ENCODE peak calls at places on chromosomes 7 and 10, in seven cellular contexts. One of them, this sample, is unnamed.
A peak's percentile ranks its signal among the peaks of the same experiment; 100 is the strongest.

GRCh38 chr7:70142247-70142932 is 544.1 kb downstream of the AUTS2 start:
- DNase-seq in AG09309: no peak
- DNase-seq in CD8-positive, alpha-beta T cell: no peak
- DNase-seq in Panc1: no peak
- DNase-seq in fibroblast of mammary gland: no peak
- DNase-seq in testis: no peak
- DNase-seq in mammary epithelial cell: no peak
- DNase-seq in this sample: no peak

GRCh38 chr7:55552320-55553086 is 19.8 kb downstream of the VOPP1 start:
- DNase-seq in AG09309: no peak
- DNase-seq in CD8-positive, alpha-beta T cell: no peak
- DNase-seq in Panc1: no peak
- DNase-seq in fibroblast of mammary gland: peak; percentile 75
- DNase-seq in testis: no peak
- DNase-seq in mammary epithelial cell: no peak
- DNase-seq in this sample: no peak

GRCh38 chr7:39248041-39248692 is 270.5 kb downstream of the POU6F2 start:
- DNase-seq in AG09309: no peak
- DNase-seq in CD8-positive, alpha-beta T cell: no peak
- DNase-seq in Panc1: no peak
- DNase-seq in fibroblast of mammary gland: no peak
- DNase-seq in testis: no peak
- DNase-seq in mammary epithelial cell: no peak
- DNase-seq in this sample: no peak

GRCh38 chr7:94431203-94431602 is 36.5 kb downstream of the COL1A2 start:
- DNase-seq in AG09309: no peak
- DNase-seq in CD8-positive, alpha-beta T cell: no peak
- DNase-seq in Panc1: no peak
- DNase-seq in fibroblast of mammary gland: peak; percentile 46
- DNase-seq in testis: no peak
- DNase-seq in mammary epithelial cell: no peak
- DNase-seq in this sample: no peak

GRCh38 chr7:157522189-157522588 is 185.4 kb downstream of the DNAJB6 start:
- DNase-seq in AG09309: no peak
- DNase-seq in CD8-positive, alpha-beta T cell: peak; percentile 5
- DNase-seq in Panc1: no peak
- DNase-seq in fibroblast of mammary gland: no peak
- DNase-seq in testis: peak; percentile 11
- DNase-seq in mammary epithelial cell: no peak
- DNase-seq in this sample: peak; percentile 66

GRCh38 chr7:6624246-6624611 is 8.8 kb downstream of the ZNF853 start:
- DNase-seq in AG09309: no peak
- DNase-seq in CD8-positive, alpha-beta T cell: no peak
- DNase-seq in Panc1: no peak
- DNase-seq in fibroblast of mammary gland: no peak
- DNase-seq in testis: no peak
- DNase-seq in mammary epithelial cell: no peak
- DNase-seq in this sample: no peak

GRCh38 chr7:157550300-157551275 is 213.8 kb downstream of the DNAJB6 start:
- DNase-seq in AG09309: no peak
- DNase-seq in CD8-positive, alpha-beta T cell: no peak
- DNase-seq in Panc1: no peak
- DNase-seq in fibroblast of mammary gland: no peak
- DNase-seq in testis: no peak
- DNase-seq in mammary epithelial cell: no peak
- DNase-seq in this sample: peak; percentile 65

GRCh38 chr10:30970760-30971460 is 60.8 kb downstream of the ZNF438 start:
- DNase-seq in AG09309: no peak
- DNase-seq in CD8-positive, alpha-beta T cell: no peak
- DNase-seq in Panc1: no peak
- DNase-seq in fibroblast of mammary gland: peak; percentile 56
- DNase-seq in testis: peak; percentile 39
- DNase-seq in mammary epithelial cell: no peak
- DNase-seq in this sample: no peak

GRCh38 chr10:122151121-122151694 is 119.9 kb upstream of the BTBD16 start:
- DNase-seq in AG09309: no peak
- DNase-seq in CD8-positive, alpha-beta T cell: no peak
- DNase-seq in Panc1: no peak
- DNase-seq in fibroblast of mammary gland: no peak
- DNase-seq in testis: no peak
- DNase-seq in mammary epithelial cell: no peak
- DNase-seq in this sample: no peak

GRCh38 chr7:92634924-92635519 is 44.8 kb upstream of the FAM133B start:
- DNase-seq in AG09309: no peak
- DNase-seq in CD8-positive, alpha-beta T cell: no peak
- DNase-seq in Panc1: no peak
- DNase-seq in fibroblast of mammary gland: peak; percentile 88
- DNase-seq in testis: no peak
- DNase-seq in mammary epithelial cell: peak; percentile 85
- DNase-seq in this sample: no peak

GRCh38 chr10:111765216-111765615 is 418.3 kb downstream of the GPAM start:
- DNase-seq in AG09309: no peak
- DNase-seq in CD8-positive, alpha-beta T cell: no peak
- DNase-seq in Panc1: no peak
- DNase-seq in fibroblast of mammary gland: no peak
- DNase-seq in testis: no peak
- DNase-seq in mammary epithelial cell: no peak
- DNase-seq in this sample: no peak

GRCh38 chr10:87860156-87860795 is 3.1 kb downstream of the KLLN start:
- DNase-seq in AG09309: peak; percentile 67
- DNase-seq in CD8-positive, alpha-beta T cell: no peak
- DNase-seq in Panc1: peak; percentile 78
- DNase-seq in fibroblast of mammary gland: peak; percentile 79
- DNase-seq in testis: peak; percentile 57
- DNase-seq in mammary epithelial cell: peak; percentile 68
- DNase-seq in this sample: no peak

GRCh38 chr7:110646814-110647213 is 444.1 kb upstream of the LRRN3 start:
- DNase-seq in AG09309: no peak
- DNase-seq in CD8-positive, alpha-beta T cell: no peak
- DNase-seq in Panc1: no peak
- DNase-seq in fibroblast of mammary gland: no peak
- DNase-seq in testis: no peak
- DNase-seq in mammary epithelial cell: no peak
- DNase-seq in this sample: no peak

GRCh38 chr10:52232561-52233350 is 81.3 kb upstream of the DKK1 start:
- DNase-seq in AG09309: no peak
- DNase-seq in CD8-positive, alpha-beta T cell: no peak
- DNase-seq in Panc1: no peak
- DNase-seq in fibroblast of mammary gland: no peak
- DNase-seq in testis: no peak
- DNase-seq in mammary epithelial cell: no peak
- DNase-seq in this sample: no peak

DNA sequence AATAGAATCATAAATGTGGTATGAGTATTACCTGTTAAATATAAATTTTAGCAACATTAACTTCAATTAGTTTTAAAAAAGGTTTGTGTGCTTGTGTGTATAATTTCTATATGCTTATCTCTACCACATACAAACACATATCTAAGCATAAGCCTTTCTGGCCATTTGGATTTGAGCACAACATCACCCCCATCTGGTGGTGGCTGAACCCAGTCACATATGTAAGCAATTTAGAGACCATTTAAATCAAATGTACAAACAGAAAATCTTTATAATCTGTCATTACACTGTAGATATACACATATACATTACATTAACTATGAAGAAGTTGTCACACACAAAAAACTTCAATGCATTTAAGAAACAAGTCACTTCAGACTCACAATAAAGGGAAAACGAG is 31.7 kb downstream of the GPR22 start:
- DNase-seq in AG09309: no peak
- DNase-seq in CD8-positive, alpha-beta T cell: no peak
- DNase-seq in Panc1: peak; percentile 48
- DNase-seq in fibroblast of mammary gland: peak; percentile 63
- DNase-seq in testis: peak; percentile 40
- DNase-seq in mammary epithelial cell: peak; percentile 23
- DNase-seq in this sample: no peak
- TF ChIP-seq CTCF in AG09309: peak; percentile 47
- TF ChIP-seq CTCF in CD8-positive, alpha-beta T cell: no peak
- TF ChIP-seq CTCF in Panc1: peak; percentile 56
- TF ChIP-seq CTCF in fibroblast of mammary gland: peak; percentile 45
- TF ChIP-seq CTCF in testis: no peak
- TF ChIP-seq CTCF in mammary epithelial cell: peak; percentile 57
- TF ChIP-seq CTCF in this sample: peak; percentile 77

GRCh38 chr10:117318909-117319308 is 56.3 kb downstream of the PDZD8 start:
- DNase-seq in AG09309: no peak
- DNase-seq in CD8-positive, alpha-beta T cell: no peak
- DNase-seq in Panc1: no peak
- DNase-seq in fibroblast of mammary gland: peak; percentile 22
- DNase-seq in testis: no peak
- DNase-seq in mammary epithelial cell: no peak
- DNase-seq in this sample: no peak
- TF ChIP-seq CTCF in AG09309: peak; percentile 30
- TF ChIP-seq CTCF in CD8-positive, alpha-beta T cell: peak; percentile 32
- TF ChIP-seq CTCF in Panc1: peak; percentile 29
- TF ChIP-seq CTCF in fibroblast of mammary gland: peak; percentile 40
- TF ChIP-seq CTCF in testis: peak; percentile 31
- TF ChIP-seq CTCF in mammary epithelial cell: peak; percentile 42
- TF ChIP-seq CTCF in this sample: peak; percentile 79

GRCh38 chr10:71481746-71482410 is 85.2 kb downstream of the CDH23 start:
- DNase-seq in AG09309: no peak
- DNase-seq in CD8-positive, alpha-beta T cell: no peak
- DNase-seq in Panc1: no peak
- DNase-seq in fibroblast of mammary gland: no peak
- DNase-seq in testis: no peak
- DNase-seq in mammary epithelial cell: no peak
- DNase-seq in this sample: no peak
- TF ChIP-seq CTCF in AG09309: no peak
- TF ChIP-seq CTCF in CD8-positive, alpha-beta T cell: no peak
- TF ChIP-seq CTCF in Panc1: no peak
- TF ChIP-seq CTCF in fibroblast of mammary gland: no peak
- TF ChIP-seq CTCF in testis: no peak
- TF ChIP-seq CTCF in mammary epithelial cell: no peak
- TF ChIP-seq CTCF in this sample: no peak

GRCh38 chr7:151507806-151508205 is 11.9 kb downstream of the RHEB start:
- DNase-seq in AG09309: no peak
- DNase-seq in CD8-positive, alpha-beta T cell: no peak
- DNase-seq in Panc1: no peak
- DNase-seq in fibroblast of mammary gland: no peak
- DNase-seq in testis: no peak
- DNase-seq in mammary epithelial cell: no peak
- DNase-seq in this sample: no peak

GRCh38 chr7:151505836-151506468 is 13.7 kb downstream of the RHEB start:
- DNase-seq in AG09309: no peak
- DNase-seq in CD8-positive, alpha-beta T cell: no peak
- DNase-seq in Panc1: no peak
- DNase-seq in fibroblast of mammary gland: no peak
- DNase-seq in testis: no peak
- DNase-seq in mammary epithelial cell: no peak
- DNase-seq in this sample: no peak

GRCh38 chr7:151505433-151505832 is 14.3 kb downstream of the RHEB start:
- DNase-seq in AG09309: no peak
- DNase-seq in CD8-positive, alpha-beta T cell: no peak
- DNase-seq in Panc1: no peak
- DNase-seq in fibroblast of mammary gland: no peak
- DNase-seq in testis: no peak
- DNase-seq in mammary epithelial cell: no peak
- DNase-seq in this sample: no peak

GRCh38 chr7:151504715-151505326 is 14.9 kb downstream of the RHEB start:
- DNase-seq in AG09309: no peak
- DNase-seq in CD8-positive, alpha-beta T cell: no peak
- DNase-seq in Panc1: no peak
- DNase-seq in fibroblast of mammary gland: no peak
- DNase-seq in testis: no peak
- DNase-seq in mammary epithelial cell: no peak
- DNase-seq in this sample: no peak

DNA sequence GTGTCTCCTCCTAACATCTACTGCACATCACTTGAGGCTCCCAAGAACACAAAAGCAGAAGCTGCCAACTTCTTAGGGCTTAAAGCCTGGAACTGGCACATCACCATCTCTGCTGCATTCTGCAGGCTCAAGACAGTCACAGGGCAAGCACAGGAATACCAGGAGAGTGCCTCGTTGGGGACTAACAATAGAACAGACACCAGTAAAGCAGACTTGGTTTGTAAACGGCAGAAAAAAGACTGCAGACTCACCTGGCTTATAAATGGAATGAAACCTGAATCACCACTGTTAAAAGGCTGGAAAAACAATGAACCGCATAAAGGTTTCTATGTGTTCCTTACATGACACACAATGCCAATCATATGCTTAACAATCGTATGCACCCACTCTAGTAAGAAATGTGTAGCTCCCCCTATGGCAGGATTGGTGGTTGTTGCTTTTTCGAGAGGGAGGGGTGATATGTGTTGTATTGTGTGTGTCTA is 12.8 kb downstream of the RHEB start:
- DNase-seq in AG09309: no peak
- DNase-seq in CD8-positive, alpha-beta T cell: no peak
- DNase-seq in Panc1: no peak
- DNase-seq in fibroblast of mammary gland: no peak
- DNase-seq in testis: no peak
- DNase-seq in mammary epithelial cell: peak; percentile 36
- DNase-seq in this sample: no peak
- TF ChIP-seq CTCF in AG09309: no peak
- TF ChIP-seq CTCF in CD8-positive, alpha-beta T cell: no peak
- TF ChIP-seq CTCF in Panc1: peak; percentile 51
- TF ChIP-seq CTCF in fibroblast of mammary gland: peak; percentile 6
- TF ChIP-seq CTCF in testis: no peak
- TF ChIP-seq CTCF in mammary epithelial cell: peak; percentile 8
- TF ChIP-seq CTCF in this sample: peak; percentile 45

This sample was measured in chondrocyte.